ENCODE peak calls at places on chromosome 12, in seven cellular contexts. Q is CD8-positive, alpha-beta T cell; M is prostate gland; F is psoas muscle; V is upper lobe of left lung; S is SK-N-SH; W is transverse colon. E is an unnamed sample.

GRCh38 chr12:124097681-124098080 is 124.7 kb downstream of the ZNF664 start:
- DNase-seq in Q (no peak), M (no peak), F (no peak), V (no peak), S (no peak), W (no peak), E (peak; percentile 34)

GRCh38 chr12:119061208-119061796 is 80.0 kb downstream of the SRRM4 start:
- DNase-seq in Q (no peak), M (peak; percentile 30), F (peak; percentile 51), V (peak; percentile 35), S (no peak), W (peak; percentile 11), E (peak; percentile 78)

GRCh38 chr12:10097521-10097920 is 1.3 kb downstream of the CLEC1A start:
- DNase-seq in Q (no peak), M (no peak), F (no peak), V (no peak), S (no peak), W (no peak), E (no peak)

GRCh38 chr12:3975652-3976051 is 102.5 kb upstream of the PARP11 start:
- DNase-seq in Q (no peak), M (no peak), F (no peak), V (no peak), S (no peak), W (no peak), E (no peak)

GRCh38 chr12:72281145-72281544 is 9.0 kb downstream of the TRHDE start:
- DNase-seq in Q (no peak), M (no peak), F (no peak), V (no peak), S (no peak), W (no peak), E (no peak)

GRCh38 chr12:5066251-5066650 is 22.6 kb downstream of the KCNA5 start:
- DNase-seq in Q (no peak), M (no peak), F (no peak), V (no peak), S (no peak), W (no peak), E (no peak)

GRCh38 chr12:70180140-70180539 is 63.1 kb upstream of the CNOT2 start:
- DNase-seq in Q (no peak), M (no peak), F (no peak), V (no peak), S (no peak), W (no peak), E (no peak)

GRCh38 chr12:5220835-5221234 is 177.2 kb downstream of the KCNA5 start:
- DNase-seq in Q (no peak), M (no peak), F (no peak), V (no peak), S (no peak), W (no peak), E (no peak)

GRCh38 chr12:27284751-27285150 is 40.7 kb downstream of the STK38L start:
- DNase-seq in Q (no peak), M (no peak), F (no peak), V (no peak), S (no peak), W (no peak), E (no peak)

GRCh38 chr12:107612508-107612907 is 73.1 kb upstream of the PWP1 start:
- DNase-seq in Q (no peak), M (no peak), F (no peak), V (no peak), S (no peak), W (no peak), E (no peak)

GRCh38 chr12:2273288-2273687 is 220.5 kb downstream of the CACNA1C start:
- DNase-seq in Q (no peak), M (no peak), F (peak; percentile 67), V (no peak), S (no peak), W (no peak), E (no peak)

GRCh38 chr12:123992118-123992825 is 19.3 kb downstream of the ZNF664 start:
- DNase-seq in Q (no peak), M (no peak), F (no peak), V (no peak), S (no peak), W (no peak), E (no peak)

GRCh38 chr12:49651855-49652254 is 28.5 kb downstream of the PRPF40B start:
- DNase-seq in Q (no peak), M (no peak), F (no peak), V (no peak), S (no peak), W (no peak), E (no peak)

GRCh38 chr12:50401383-50402155 is 884 bp downstream of the LARP4 start:
- DNase-seq in Q (no peak), M (peak; percentile 65), F (no peak), V (peak; percentile 58), S (no peak), W (peak; percentile 13), E (no peak)

GRCh38 chr12:94507455-94507854 is 47.8 kb upstream of the CEP83 start:
- DNase-seq in Q (no peak), M (no peak), F (no peak), V (no peak), S (no peak), W (no peak), E (no peak)

GRCh38 chr12:98297557-98297956 is 217.8 kb upstream of the TMPO start:
- DNase-seq in Q (no peak), M (no peak), F (no peak), V (no peak), S (no peak), W (no peak), E (no peak)

GRCh38 chr12:96901175-96901574 is 5.9 kb upstream of the NEDD1 start:
- DNase-seq in Q (no peak), M (no peak), F (no peak), V (no peak), S (no peak), W (no peak), E (no peak)

GRCh38 chr12:27424631-27425230 is 21.8 kb upstream of the SMCO2 start:
- DNase-seq in Q (no peak), M (peak; percentile 13), F (no peak), V (no peak), S (peak; percentile 19), W (no peak), E (peak; percentile 44)

GRCh38 chr12:39912211-39912980 is 193.5 kb downstream of the SLC2A13 start:
- DNase-seq in Q (no peak), M (peak; percentile 96), F (no peak), V (peak; percentile 92), S (no peak), W (peak; percentile 86), E (no peak)

GRCh38 chr12:14931359-14931758 is 7.0 kb downstream of the ERP27 start:
- DNase-seq in Q (no peak), M (no peak), F (no peak), V (no peak), S (no peak), W (no peak), E (no peak)

GRCh38 chr12:122090759-122091535 is 12.4 kb downstream of the MLXIP start:
- DNase-seq in Q (no peak), M (no peak), F (no peak), V (peak; percentile 64), S (no peak), W (no peak), E (no peak)

GRCh38 chr12:109549613-109550309 is 23.5 kb downstream of the MMAB start:
- DNase-seq in Q (no peak), M (no peak), F (no peak), V (no peak), S (no peak), W (no peak), E (no peak)
- H3K4me3 ChIP-seq in Q (no peak overlapping the region), M (no peak overlapping the region), F (no peak overlapping the region), V (no peak overlapping the region), S (no peak overlapping the region), W (no peak overlapping the region), E (no peak overlapping the region)

GRCh38 chr12:112936264-112936663 is 2.0 kb upstream of the OAS3 start:
- DNase-seq in Q (no peak), M (peak; percentile 11), F (no peak), V (no peak), S (no peak), W (no peak), E (no peak)

GRCh38 chr12:112937741-112938719 is at the start of gene OAS3:
- DNase-seq in Q (peak; percentile 53), M (peak; percentile 78), F (peak; percentile 92), V (peak; percentile 91), S (peak; percentile 78), W (peak; percentile 90), E (peak; percentile 6)

GRCh38 chr12:112939761-112940357 is 1.6 kb downstream of the OAS3 start:
- DNase-seq in Q (no peak), M (no peak), F (no peak), V (no peak), S (peak; percentile 56), W (no peak), E (no peak)

GRCh38 chr12:112936927-112937326 is 1.3 kb upstream of the OAS3 start:
- DNase-seq in Q (no peak), M (peak; percentile 58), F (no peak), V (no peak), S (no peak), W (no peak), E (no peak)

GRCh38 chr12:112938751-112939150 is 477 bp downstream of the OAS3 start:
- DNase-seq in Q (no peak), M (no peak), F (no peak), V (no peak), S (no peak), W (no peak), E (no peak)
- H3K27ac ChIP-seq in Q (peak overlapping the region; percentile 69), M (peak overlapping the region; percentile 67), F (peak overlapping the region; percentile 55), V (peak overlapping the region; percentile 83), S (peak overlapping the region; percentile 65), W (peak overlapping the region; percentile 87), E (no peak overlapping the region)

GRCh38 chr12:120855823-120856589 is 48.2 kb downstream of the SPPL3 start:
- DNase-seq in Q (no peak), M (no peak), F (no peak), V (no peak), S (no peak), W (no peak), E (no peak)

GRCh38 chr12:120854804-120855203 is 49.4 kb downstream of the SPPL3 start:
- DNase-seq in Q (no peak), M (no peak), F (no peak), V (no peak), S (no peak), W (no peak), E (no peak)

GRCh38 chr12:120851939-120852338 is 52.2 kb downstream of the SPPL3 start:
- DNase-seq in Q (no peak), M (no peak), F (peak; percentile 57), V (no peak), S (no peak), W (no peak), E (no peak)

GRCh38 chr12:120851444-120851843 is 52.7 kb downstream of the SPPL3 start:
- DNase-seq in Q (no peak), M (no peak), F (no peak), V (no peak), S (no peak), W (peak; percentile 19), E (no peak)

DNA sequence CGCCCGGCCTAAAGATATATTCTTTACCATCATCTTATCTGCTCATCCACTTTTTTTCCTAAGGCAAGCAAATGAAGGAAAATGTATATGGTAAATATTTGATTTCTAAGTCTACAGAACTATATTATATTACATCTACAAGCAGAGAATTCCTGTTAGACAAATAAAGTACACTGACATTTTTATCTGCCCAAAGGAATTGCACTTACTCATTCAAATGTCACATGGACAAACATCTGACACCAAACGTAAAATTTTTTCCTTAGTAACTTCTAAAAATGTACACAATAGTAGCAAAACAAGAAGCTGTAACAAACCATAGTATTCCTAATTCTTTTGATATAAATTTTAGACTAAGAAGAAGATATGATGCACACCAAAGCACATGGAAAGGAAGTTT is 51.0 kb downstream of the SPPL3 start:
- DNase-seq in Q (no peak), M (no peak), F (no peak), V (no peak), S (no peak), W (no peak), E (no peak)
- H3K4me1 ChIP-seq in Q (peaks cover 33% of the 10 kb centered on the region), M (no peaks in the 10 kb centered on the region), F (peaks cover 62% of the 10 kb centered on the region), V (peaks cover 39% of the 10 kb centered on the region), S (no peaks in the 10 kb centered on the region), W (peaks cover 74% of the 10 kb centered on the region), E (peaks cover 9% of the 10 kb centered on the region)

GRCh38 chr12:6701078-6701768 is 608 bp upstream of the PIANP start:
- DNase-seq in Q (no peak), M (no peak), F (no peak), V (no peak), S (no peak), W (no peak), E (no peak)
- H3K4me3 ChIP-seq in Q (peak overlapping the region; percentile 58), M (peak overlapping the region; percentile 33), F (peak overlapping the region; percentile 55), V (peak overlapping the region; percentile 37), S (peak overlapping the region; percentile 74), W (peak overlapping the region; percentile 50), E (peak overlapping the region; percentile 58)